ENCODE peak calls at places on chromosome 19, in ten cellular contexts. D is A673; J is CD8-positive, alpha-beta T cell; B is type B pancreatic cell; C is substantia nigra; W is HTR-8/SVneo; A is IMR-90; U is NCI-H2081; T is NCI-H1694; F is tibial artery. G is an unnamed sample.

GRCh38 chr19:41407271-41407670 is 9.7 kb downstream of the BCKDHA start:
- DNase-seq in A (no peak), C (no peak), J (no peak), T (no peak), B (no peak), W (no peak), F (no peak), U (no peak), D (no peak), G (no peak)

GRCh38 chr19:10952809-10953208 is 8.0 kb upstream of the SMARCA4 start:
- DNase-seq in C (no peak), W (no peak), F (no peak), D (no peak), T (no peak), B (no peak), A (no peak), J (no peak), U (no peak), G (no peak)

GRCh38 chr19:35644987-35645679 is 3.0 kb upstream of the COX6B1 start:
- DNase-seq in F (peak), D (peak), T (no peak), J (peak), C (no peak), W (no peak), U (peak), B (no peak), A (peak), G (no peak)

GRCh38 chr19:31167695-31168094 is 181.5 kb downstream of the TSHZ3 start:
- DNase-seq in J (no peak), A (no peak), U (no peak), F (no peak), B (no peak), C (no peak), W (no peak), D (no peak), T (no peak), G (no peak)

GRCh38 chr19:16325161-16325527 is 518 bp downstream of the KLF2 start:
- DNase-seq in D (no peak), J (peak), B (no peak), C (no peak), A (no peak), W (no peak), U (no peak), F (peak), T (no peak), G (no peak)

GRCh38 chr19:18499055-18499775 is 22.7 kb downstream of the ELL start:
- DNase-seq in U (no peak), D (no peak), F (no peak), J (no peak), B (no peak), C (no peak), A (no peak), W (no peak), T (no peak), G (no peak)

GRCh38 chr19:33273881-33274662 is 28.3 kb downstream of the CEBPA start:
- DNase-seq in C (no peak), J (no peak), D (peak), T (no peak), B (no peak), A (peak), U (no peak), F (no peak), W (peak), G (no peak)

GRCh38 chr19:4043410-4043809 is 23.3 kb downstream of the ZBTB7A start:
- DNase-seq in C (no peak), J (no peak), A (no peak), T (no peak), W (no peak), B (no peak), U (no peak), D (no peak), F (no peak), G (no peak)

GRCh38 chr19:51607920-51608562 is 22.2 kb downstream of the SIGLEC5 start:
- DNase-seq in B (peak), W (peak), T (no peak), F (peak), C (no peak), A (peak), J (peak), D (peak), U (no peak), G (no peak)

GRCh38 chr19:3343619-3344502 is 22.5 kb upstream of the NFIC start:
- DNase-seq in T (peak), C (peak), A (peak), W (no peak), F (peak), J (peak), U (no peak), B (no peak), D (peak), G (peak)

GRCh38 chr19:50060107-50060506 is 34.3 kb downstream of the ZNF473 start:
- DNase-seq in F (no peak), D (no peak), J (no peak), T (no peak), U (no peak), W (no peak), C (no peak), A (no peak), B (no peak), G (no peak)

GRCh38 chr19:2084993-2085720 is 11.0 kb downstream of the MOB3A start:
- DNase-seq in W (no peak), B (no peak), T (no peak), F (no peak), J (peak), D (peak), C (no peak), U (no peak), A (no peak), G (no peak)

GRCh38 chr19:1001538-1002166 is 1.4 kb downstream of the GRIN3B start:
- DNase-seq in U (peak), D (peak), A (no peak), F (no peak), B (no peak), W (peak), C (no peak), T (peak), J (peak), G (no peak)